ENCODE peak calls at places on chromosomes 1 and 21, in seven cellular contexts. H, M, N, W, B, O and E are unnamed samples.

GRCh38 chr1:109391626-109392025 is 6.1 kb downstream of the SORT1 start:
- DNase-seq in H (no peak), N (no peak), O (no peak), W (no peak), B (no peak), M (no peak), E (no peak)

GRCh38 chr1:25031601-25031965 is 101.5 kb upstream of the RUNX3 start:
- DNase-seq in O (no peak), W (no peak), H (no peak), N (peak), M (no peak), B (no peak), E (no peak)

GRCh38 chr1:15259608-15260007 is 12.6 kb downstream of the FHAD1 start:
- DNase-seq in M (no peak), W (no peak), H (no peak), B (no peak), N (no peak), O (no peak), E (no peak)

GRCh38 chr1:31663622-31664452 is 19.2 kb upstream of the PEF1 start:
- DNase-seq in W (peak), N (peak), M (peak), B (no peak), O (peak), H (peak), E (no peak)

GRCh38 chr21:42301371-42302291 is 13.6 kb downstream of the TFF3 start:
- DNase-seq in M (no peak), O (no peak), W (no peak), H (no peak), B (no peak), N (no peak), E (no peak)

GRCh38 chr21:42227909-42228708 is 9.2 kb downstream of the ABCG1 start:
- DNase-seq in O (peak), N (peak), H (peak), M (no peak), W (peak), B (no peak), E (peak)

GRCh38 chr21:25925936-25926335 is 191.2 kb downstream of the GABPA start:
- DNase-seq in B (no peak), N (no peak), W (no peak), M (no peak), H (no peak), O (peak), E (no peak)

GRCh38 chr1:29379438-29380073 is 143.2 kb downstream of the PTPRU start:
- DNase-seq in W (no peak), M (peak), O (peak), H (no peak), N (peak), B (no peak), E (peak)

GRCh38 chr21:16308269-16308668 is 578.5 kb downstream of the USP25 start:
- DNase-seq in O (peak), B (no peak), H (no peak), N (no peak), M (no peak), W (no peak), E (peak)

GRCh38 chr1:101960164-101960563 is 36.6 kb downstream of the OLFM3 start:
- DNase-seq in O (no peak), M (no peak), H (no peak), B (no peak), N (no peak), W (no peak), E (no peak)

DNA sequence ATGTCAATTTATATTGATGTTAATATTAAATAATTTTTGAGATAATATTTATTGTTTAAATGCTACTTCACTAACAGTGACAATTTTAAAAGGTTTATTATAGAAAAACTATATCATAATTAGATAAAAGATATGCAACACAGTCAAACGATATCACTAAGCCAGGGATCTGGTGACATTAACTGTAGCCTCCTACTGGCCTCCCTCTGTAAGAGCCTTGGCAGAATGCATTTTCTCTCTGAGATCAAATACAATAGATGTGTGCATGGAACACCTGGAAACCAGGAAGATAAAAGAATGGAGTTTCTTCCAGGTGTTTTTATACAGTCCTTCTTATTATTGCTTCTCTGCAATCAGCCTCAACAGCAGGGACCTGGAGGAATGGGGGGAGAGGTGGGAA is 1762.1 kb downstream of the BRINP3 start:
- DNase-seq in B (no peak), O (no peak), N (no peak), W (no peak), M (no peak), H (no peak), E (no peak)
- TF ChIP-seq CTCF in B (no peak), O (no peak), N (peak), W (no peak), M (peak), H (no peak), E (no peak)

GRCh38 chr1:63622847-63623566 is 29.8 kb downstream of the PGM1 start:
- DNase-seq in H (no peak), M (no peak), O (no peak), B (no peak), N (no peak), W (no peak), E (no peak)
- TF ChIP-seq CTCF in H (no peak), M (no peak), O (no peak), B (no peak), N (no peak), W (no peak), E (no peak)

GRCh38 chr1:173562813-173563212 is 40.1 kb downstream of the SLC9C2 start:
- DNase-seq in B (no peak), N (no peak), W (no peak), O (no peak), M (peak), H (no peak), E (no peak)
- TF ChIP-seq CTCF in B (no peak), N (peak), W (no peak), O (no peak), M (peak), H (no peak), E (peak)

DNA sequence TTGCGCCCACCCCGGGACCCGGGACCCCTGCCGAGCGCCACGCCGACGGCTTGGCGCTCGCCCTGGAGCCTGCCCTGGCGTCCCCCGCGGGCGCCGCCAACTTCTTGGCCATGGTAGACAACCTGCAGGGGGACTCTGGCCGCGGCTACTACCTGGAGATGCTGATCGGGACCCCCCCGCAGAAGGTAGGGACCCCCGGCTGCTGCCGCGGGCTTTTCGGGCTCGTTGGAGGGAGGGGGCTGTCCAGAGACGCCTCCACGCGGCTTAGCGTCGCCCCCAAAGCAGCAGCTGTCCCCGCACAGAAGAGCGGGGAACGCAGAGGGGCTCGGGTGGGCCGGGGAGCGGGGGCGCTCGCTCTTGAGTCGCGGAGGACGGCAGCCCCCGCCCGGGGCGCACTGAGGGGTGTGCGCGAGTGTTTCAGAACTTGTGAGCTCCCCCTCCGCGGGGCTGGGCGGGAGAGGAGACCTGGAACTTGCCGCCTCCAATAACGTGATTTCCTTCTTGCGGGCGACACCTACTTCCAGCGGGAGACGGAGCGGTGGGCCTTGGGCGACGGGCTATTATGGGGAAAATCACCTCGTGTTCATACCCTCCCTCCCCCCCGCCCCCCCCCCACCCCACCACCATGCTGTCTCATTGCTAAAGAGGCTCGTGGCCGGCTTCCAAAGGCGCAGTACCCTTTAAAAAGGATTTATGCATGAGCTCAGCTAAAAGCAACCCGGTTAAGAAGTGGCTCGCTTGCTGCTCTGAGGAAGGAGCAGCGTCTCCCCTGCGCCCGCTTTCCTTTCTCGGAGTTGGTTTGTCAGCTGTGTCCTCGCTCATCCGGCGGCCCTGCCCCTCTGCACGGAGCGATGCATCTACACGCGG is 664 bp downstream of the BACE2 start:
- DNase-seq in O (peak), B (no peak), M (peak), N (peak), H (peak), W (peak), E (peak)
- TF ChIP-seq CTCF in O (no peak), B (no peak), M (peak), N (peak), H (no peak), W (peak), E (no peak)

DNA sequence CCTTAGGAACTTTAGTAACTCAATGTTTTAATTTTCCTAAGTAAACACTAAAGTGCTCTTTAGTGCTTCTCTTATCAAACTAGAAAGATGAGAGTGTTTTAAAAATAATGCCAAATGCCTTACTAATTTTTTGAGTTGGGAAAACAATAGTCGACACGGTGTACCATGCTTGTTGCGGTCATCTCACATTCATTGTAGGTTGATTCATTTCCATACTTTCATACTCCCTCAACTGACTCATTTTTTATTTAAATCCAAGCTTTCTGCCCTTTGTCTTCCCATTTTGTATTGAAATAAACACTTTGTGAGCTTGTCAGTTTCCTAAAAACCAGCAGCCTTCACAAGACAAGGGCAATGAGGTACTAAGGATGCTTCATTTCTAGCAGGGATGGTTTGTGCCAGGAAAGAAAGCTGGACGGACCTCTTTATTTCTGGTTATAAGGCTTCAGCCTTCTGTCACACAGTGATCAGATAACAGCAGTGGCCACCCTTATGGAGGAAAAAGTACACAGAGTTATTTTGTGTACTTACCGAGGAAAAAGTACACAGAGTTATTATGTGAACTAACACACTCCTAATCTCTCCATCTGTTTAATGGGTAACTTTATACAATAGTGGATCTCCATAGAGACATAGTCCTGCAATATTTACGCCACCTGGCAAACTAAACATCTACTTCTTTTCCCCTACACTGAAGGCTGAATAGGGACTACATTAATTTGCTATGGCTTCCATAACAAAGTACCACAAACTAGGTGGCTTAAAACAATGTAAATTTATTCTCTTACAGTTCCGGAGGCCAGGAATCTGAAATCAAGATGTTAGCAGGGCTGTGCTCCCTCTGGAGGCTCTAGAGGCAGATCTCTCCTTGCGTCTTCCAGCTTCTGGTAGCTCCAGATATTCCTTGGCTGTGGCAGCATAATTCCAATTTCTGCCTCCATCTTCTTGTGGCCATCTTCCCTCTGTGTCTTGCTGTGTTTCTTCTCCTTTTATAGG is 13.0 kb upstream of the CCDC190 start:
- DNase-seq in W (no peak), B (peak), M (no peak), N (peak), O (peak), H (no peak), E (peak)
- TF ChIP-seq CTCF in W (no peak), B (peak), M (no peak), N (peak), O (peak), H (no peak), E (peak)

DNA sequence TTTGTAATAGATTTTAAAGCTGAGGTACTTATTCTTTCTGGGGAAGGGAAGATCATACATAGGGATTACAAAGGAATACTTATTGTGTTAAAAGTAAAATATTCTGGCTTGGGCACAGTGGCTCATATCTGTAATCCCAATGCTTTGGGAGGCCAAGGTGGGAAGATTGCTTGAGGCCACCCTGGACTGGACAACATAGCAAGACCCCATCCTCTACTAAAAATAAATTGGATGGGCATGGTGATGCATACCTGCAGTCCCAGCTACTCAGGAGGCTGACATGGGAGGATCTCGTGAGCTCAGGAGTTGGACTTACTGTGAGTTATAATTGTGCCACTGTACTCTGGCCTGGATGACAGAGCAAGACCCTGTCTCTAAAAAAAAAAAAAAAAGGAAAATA is 27.6 kb downstream of the GABPB2 start:
- DNase-seq in O (no peak), H (no peak), B (no peak), W (no peak), M (no peak), N (no peak), E (no peak)
- TF ChIP-seq CTCF in O (no peak), H (no peak), B (no peak), W (no peak), M (no peak), N (no peak), E (no peak)